ENCODE peak calls at places on chromosome 11, in ten cellular contexts. I is aorta, O is Peyer's patch, K is tibial nerve, X is heart right ventricle, F is cardiac muscle cell, L is neuronal stem cell, S is GM23338, T is pancreas, Z is PC-3. P is an unnamed sample.

GRCh38 chr11:13338437-13339069 is 61.0 kb downstream of the BMAL1 start:
- DNase-seq in K (no peak), S (no peak), T (no peak), L (no peak), X (no peak), I (no peak), O (no peak), F (peak; percentile 44), Z (peak; percentile 58), P (peak; percentile 49)

GRCh38 chr11:31875861-31876625 is 64.9 kb upstream of the PAX6 start:
- DNase-seq in X (no peak), K (no peak), L (peak; percentile 67), O (no peak), T (no peak), F (no peak), I (no peak), S (peak; percentile 64), Z (no peak), P (no peak)

GRCh38 chr11:102724904-102725515 is at the start of gene MMP8:
- DNase-seq in X (no peak), T (no peak), L (no peak), I (no peak), S (no peak), Z (no peak), K (no peak), F (peak; percentile 40), O (no peak), P (no peak)

GRCh38 chr11:68806931-68807844 is 34.5 kb downstream of the CPT1A start:
- DNase-seq in O (no peak), T (no peak), Z (peak; percentile 71), K (no peak), X (no peak), F (peak; percentile 84), S (no peak), L (no peak), I (no peak), P (no peak)

GRCh38 chr11:117068303-117068860 is 29.8 kb downstream of the SIK3 start:
- DNase-seq in L (no peak), O (no peak), I (no peak), Z (peak; percentile 53), X (no peak), K (no peak), T (no peak), F (no peak), S (no peak), P (no peak)

GRCh38 chr11:57638811-57639320 is 10.8 kb downstream of the YPEL4 start:
- DNase-seq in T (peak; percentile 70), I (no peak), Z (no peak), O (no peak), F (no peak), L (peak; percentile 32), S (no peak), X (no peak), K (no peak), P (no peak)

GRCh38 chr11:110430267-110431211 is 791 bp downstream of the FDX1 start:
- DNase-seq in X (peak; percentile 19), S (peak; percentile 64), F (peak; percentile 57), L (peak; percentile 12), T (peak; percentile 76), Z (peak; percentile 30), K (no peak), I (peak; percentile 65), O (peak; percentile 46), P (peak; percentile 52)

GRCh38 chr11:57777969-57778317 is 16.3 kb downstream of the CTNND1 start:
- DNase-seq in I (no peak), O (no peak), T (no peak), F (peak; percentile 46), X (peak; percentile 47), K (no peak), S (peak; percentile 55), Z (peak; percentile 78), L (no peak), P (no peak)

GRCh38 chr11:95563859-95564258 is 225.7 kb downstream of the FAM76B start:
- DNase-seq in F (peak; percentile 68), Z (no peak), T (no peak), S (no peak), K (no peak), O (no peak), I (no peak), L (no peak), X (no peak), P (no peak)

GRCh38 chr11:8261316-8261715 is 2.4 kb downstream of the LMO1 start:
- DNase-seq in K (no peak), I (no peak), X (no peak), S (no peak), F (no peak), L (no peak), Z (no peak), O (no peak), T (no peak), P (no peak)

GRCh38 chr11:65437436-65438227 is 15.0 kb downstream of the NEAT1 start:
- DNase-seq in Z (no peak), X (no peak), F (peak; percentile 32), I (no peak), S (no peak), T (no peak), K (peak; percentile 12), L (no peak), O (peak; percentile 15), P (no peak)

GRCh38 chr11:65440831-65441499 is 18.4 kb downstream of the NEAT1 start:
- DNase-seq in T (no peak), I (no peak), S (no peak), F (peak; percentile 43), K (peak; percentile 9), X (no peak), L (no peak), Z (peak; percentile 4), O (peak; percentile 52), P (peak; percentile 25)

GRCh38 chr11:65439331-65440181 is 17.0 kb downstream of the NEAT1 start:
- DNase-seq in Z (peak; percentile 11), I (no peak), F (peak; percentile 46), L (no peak), O (peak; percentile 15), X (no peak), T (no peak), K (no peak), S (no peak), P (no peak)

GRCh38 chr11:65436412-65437032 is 13.9 kb downstream of the NEAT1 start:
- DNase-seq in K (peak; percentile 12), O (peak; percentile 11), F (peak; percentile 48), T (no peak), S (no peak), Z (peak; percentile 12), I (no peak), L (no peak), X (no peak), P (no peak)

DNA sequence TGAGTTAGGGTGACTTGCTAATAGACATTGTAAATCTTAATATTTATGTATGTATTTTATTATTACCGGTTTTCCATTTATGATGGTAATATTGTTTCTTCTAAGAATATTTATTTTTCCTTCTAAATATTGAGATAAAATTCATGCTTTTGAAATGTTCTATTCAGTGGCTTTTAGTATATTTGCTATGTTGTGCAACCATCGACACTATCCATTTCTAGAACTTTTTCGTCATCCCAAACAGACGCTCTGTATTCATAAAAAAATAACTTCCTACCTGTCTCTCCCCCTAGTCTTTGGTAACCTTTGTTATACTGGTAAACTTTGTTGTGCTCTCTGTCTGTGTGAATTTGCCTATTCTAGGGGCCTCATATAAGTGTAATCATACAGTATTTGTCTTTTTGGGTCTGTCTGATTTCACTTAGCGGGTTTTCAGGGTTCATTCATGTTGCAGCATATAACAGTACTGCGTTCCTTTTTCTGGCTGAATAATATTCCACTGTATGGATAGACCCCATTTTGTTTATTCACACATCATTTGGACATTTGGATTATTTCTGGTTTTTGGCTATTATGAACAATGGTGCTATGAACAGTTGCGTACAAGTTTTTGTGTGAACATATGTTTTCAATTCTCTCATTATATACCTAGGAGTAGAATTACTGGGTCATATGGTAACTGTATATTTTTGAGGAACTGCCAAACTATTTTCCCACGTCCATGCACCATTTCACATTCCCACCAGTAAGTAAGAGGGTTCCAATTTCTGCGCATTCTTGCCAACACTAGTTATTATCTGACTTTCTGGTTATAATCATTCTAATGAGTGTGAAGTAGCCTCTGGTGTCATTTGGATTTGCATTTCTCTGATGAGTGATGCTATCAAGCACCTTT is 15.9 kb downstream of the NEAT1 start:
- DNase-seq in O (no peak), T (no peak), X (no peak), Z (no peak), K (no peak), F (no peak), S (no peak), L (no peak), I (no peak), P (no peak)
- H3K4me1 ChIP-seq in O (peaks cover 25% of the 10 kb centered on the region), T (peaks cover 39% of the 10 kb centered on the region), X (peaks cover 70% of the 10 kb centered on the region), Z (no peaks in the 10 kb centered on the region), K (peaks cover 46% of the 10 kb centered on the region), F (no peaks in the 10 kb centered on the region), S (no peaks in the 10 kb centered on the region), L (peaks cover 3% of the 10 kb centered on the region), I (no peaks in the 10 kb centered on the region), P (peaks cover 5% of the 10 kb centered on the region)

GRCh38 chr11:60840711-60841430 is 1.0 kb upstream of the CCDC86 start:
- DNase-seq in O (no peak), T (no peak), L (no peak), F (peak; percentile 97), X (peak; percentile 79), K (peak; percentile 30), Z (peak; percentile 21), S (no peak), I (no peak), P (no peak)
- H3K27ac ChIP-seq in O (peak overlapping the region; percentile 74), T (no peak overlapping the region), L (no peak overlapping the region), F (no peak overlapping the region), X (peak overlapping the region; percentile 80), K (peak overlapping the region; percentile 82), Z (no peak overlapping the region), S (peak overlapping the region; percentile 92), I (no peak overlapping the region), P (peak overlapping the region; percentile 87)

DNA sequence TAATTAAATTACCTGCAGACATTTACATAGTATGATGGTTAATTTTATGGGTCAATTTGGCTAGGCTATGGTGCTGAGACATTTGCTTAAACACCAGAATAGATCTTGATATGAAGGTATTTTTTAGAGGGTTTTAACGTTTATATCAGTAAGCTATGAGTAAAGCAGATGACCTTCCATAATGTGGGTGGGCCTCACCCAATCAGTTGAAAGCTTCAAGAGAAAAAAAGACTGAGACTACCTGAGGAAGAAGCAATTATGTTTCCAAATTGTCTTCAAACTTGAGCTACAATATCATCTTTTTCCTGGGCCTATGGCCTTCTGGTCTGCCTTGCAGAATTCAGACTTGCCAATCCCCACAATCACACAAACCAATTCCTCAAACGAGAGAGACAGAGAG is 498.8 kb upstream of the API5 start:
- DNase-seq in O (no peak), F (no peak), K (no peak), I (no peak), L (no peak), T (no peak), Z (no peak), X (no peak), S (no peak), P (no peak)
- H3K4me1 ChIP-seq in O (no peaks in the 10 kb centered on the region), F (no peaks in the 10 kb centered on the region), K (no peaks in the 10 kb centered on the region), I (no peaks in the 10 kb centered on the region), L (no peaks in the 10 kb centered on the region), T (no peaks in the 10 kb centered on the region), Z (no peaks in the 10 kb centered on the region), X (no peaks in the 10 kb centered on the region), S (no peaks in the 10 kb centered on the region), P (no peaks in the 10 kb centered on the region)

DNA sequence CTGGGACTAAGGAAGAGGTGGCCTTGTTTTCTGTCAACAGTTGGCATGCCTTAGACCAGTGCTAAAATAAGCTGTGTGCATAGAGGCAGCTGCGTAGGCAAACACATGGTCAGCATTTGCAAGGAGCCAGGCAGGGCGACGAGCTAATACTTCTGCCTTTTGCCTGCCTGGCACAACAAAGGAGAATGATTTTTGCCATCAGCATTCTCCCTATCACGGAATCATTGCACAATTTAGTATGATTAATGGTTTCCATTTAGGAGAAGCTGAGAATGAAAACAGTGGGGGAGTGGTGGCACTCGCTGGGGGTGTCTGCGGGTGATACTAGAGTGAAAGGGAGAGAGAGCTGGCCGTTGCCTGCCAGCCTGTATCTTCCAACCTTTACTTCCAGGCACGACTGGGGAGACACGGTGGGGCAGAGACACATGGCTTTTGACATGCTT is 336.0 kb downstream of the CADM1 start:
- DNase-seq in I (no peak), K (no peak), Z (no peak), S (no peak), O (no peak), L (no peak), T (no peak), X (peak; percentile 50), F (no peak), P (peak; percentile 8)
- H3K27ac ChIP-seq in I (no peak overlapping the region), K (no peak overlapping the region), Z (no peak overlapping the region), S (no peak overlapping the region), O (no peak overlapping the region), L (no peak overlapping the region), T (no peak overlapping the region), X (peak overlapping the region; percentile 72), F (no peak overlapping the region), P (no peak overlapping the region)